ENCODE peak calls at places on chromosome 10, in four cellular contexts. K is brain microvascular endothelial cell; S is GM13977; G is activated CD4-positive, alpha-beta T cell treated with anti-CD3 and anti-CD28 coated beads, Interleukin-2, amount 10 ng/mL, durations not matched to agents 7 days and 5 days. J is an unnamed sample.

GRCh38 chr10:133411523-133412380 is 12.7 kb downstream of the SPRN start:
- DNase-seq in K (no peak), S (no peak), G (no peak), J (no peak)

GRCh38 chr10:12502526-12503274 is 153.4 kb downstream of the CAMK1D start:
- DNase-seq in G (no peak), S (no peak), K (no peak), J (no peak)

GRCh38 chr10:122713091-122713885 is 13.6 kb upstream of the C10orf120 start:
- DNase-seq in G (no peak), S (no peak), K (no peak), J (no peak)

GRCh38 chr10:33333260-33334169 is 952 bp downstream of the NRP1 start:
- DNase-seq in K (peak; percentile 29), S (peak; percentile 47), G (peak; percentile 37), J (no peak)

GRCh38 chr10:73887038-73888015 is 13.0 kb upstream of the CAMK2G start:
- DNase-seq in K (peak; percentile 72), G (no peak), S (no peak), J (no peak)

GRCh38 chr10:15169555-15170407 is 1.3 kb upstream of the NMT2 start:
- DNase-seq in S (peak; percentile 36), G (peak; percentile 80), K (no peak), J (no peak)

GRCh38 chr10:75234683-75235374 is 928 bp downstream of the COMTD1 start:
- DNase-seq in G (no peak), S (no peak), K (no peak), J (no peak)

GRCh38 chr10:114094795-114095194 is 51.1 kb downstream of the ADRB1 start:
- DNase-seq in S (peak; percentile 72), K (no peak), G (no peak), J (no peak)

GRCh38 chr10:30553625-30554442 is 75.7 kb downstream of the LYZL2 start:
- DNase-seq in G (no peak), K (peak; percentile 20), S (no peak), J (no peak)